ENCODE peak calls at places on chromosome 15, in four cellular contexts. One of them, this sample, is unnamed.

GRCh38 chr15:55868707-55869106 is 124.7 kb downstream of the NEDD4 start:
- DNase-seq in activated CD4-positive, alpha-beta T cell treated with anti-CD3 and anti-CD28 coated beads for 36 hours: no peak
- DNase-seq in progenitor cell of endocrine pancreas: no peak
- DNase-seq in T1000: no peak
- DNase-seq in this sample: no peak

GRCh38 chr15:60479711-60480110 is 769 bp upstream of the ICE2 start:
- DNase-seq in activated CD4-positive, alpha-beta T cell treated with anti-CD3 and anti-CD28 coated beads for 36 hours: peak
- DNase-seq in progenitor cell of endocrine pancreas: no peak
- DNase-seq in T1000: no peak
- DNase-seq in this sample: no peak

GRCh38 chr15:46365612-46366011 is 730.8 kb downstream of the SQOR start:
- DNase-seq in activated CD4-positive, alpha-beta T cell treated with anti-CD3 and anti-CD28 coated beads for 36 hours: no peak
- DNase-seq in progenitor cell of endocrine pancreas: no peak
- DNase-seq in T1000: no peak
- DNase-seq in this sample: no peak

GRCh38 chr15:39497759-39498565 is 82.9 kb upstream of the THBS1 start:
- DNase-seq in activated CD4-positive, alpha-beta T cell treated with anti-CD3 and anti-CD28 coated beads for 36 hours: no peak
- DNase-seq in progenitor cell of endocrine pancreas: no peak
- DNase-seq in T1000: no peak
- DNase-seq in this sample: no peak

GRCh38 chr15:62834686-62835279 is 207.8 kb upstream of the TPM1 start:
- DNase-seq in activated CD4-positive, alpha-beta T cell treated with anti-CD3 and anti-CD28 coated beads for 36 hours: no peak
- DNase-seq in progenitor cell of endocrine pancreas: no peak
- DNase-seq in T1000: no peak
- DNase-seq in this sample: no peak

GRCh38 chr15:62769604-62770003 is 272.9 kb upstream of the TPM1 start:
- DNase-seq in activated CD4-positive, alpha-beta T cell treated with anti-CD3 and anti-CD28 coated beads for 36 hours: no peak
- DNase-seq in progenitor cell of endocrine pancreas: no peak
- DNase-seq in T1000: no peak
- DNase-seq in this sample: no peak

GRCh38 chr15:101024709-101025108 is 105.6 kb downstream of the LRRK1 start:
- DNase-seq in activated CD4-positive, alpha-beta T cell treated with anti-CD3 and anti-CD28 coated beads for 36 hours: no peak
- DNase-seq in progenitor cell of endocrine pancreas: no peak
- DNase-seq in T1000: no peak
- DNase-seq in this sample: no peak

GRCh38 chr15:89898628-89899302 is 5.0 kb upstream of the AP3S2 start:
- DNase-seq in activated CD4-positive, alpha-beta T cell treated with anti-CD3 and anti-CD28 coated beads for 36 hours: peak
- DNase-seq in progenitor cell of endocrine pancreas: peak
- DNase-seq in T1000: no peak
- DNase-seq in this sample: peak

GRCh38 chr15:80615783-80616391 is 79.2 kb upstream of the ABHD17C start:
- DNase-seq in activated CD4-positive, alpha-beta T cell treated with anti-CD3 and anti-CD28 coated beads for 36 hours: no peak
- DNase-seq in progenitor cell of endocrine pancreas: no peak
- DNase-seq in T1000: no peak
- DNase-seq in this sample: no peak

GRCh38 chr15:94097567-94097966 is 133.8 kb upstream of the MCTP2 start:
- DNase-seq in activated CD4-positive, alpha-beta T cell treated with anti-CD3 and anti-CD28 coated beads for 36 hours: no peak
- DNase-seq in progenitor cell of endocrine pancreas: no peak
- DNase-seq in T1000: no peak
- DNase-seq in this sample: no peak

GRCh38 chr15:83626171-83626802 is 27.6 kb upstream of the ADAMTSL3 start:
- DNase-seq in activated CD4-positive, alpha-beta T cell treated with anti-CD3 and anti-CD28 coated beads for 36 hours: peak
- DNase-seq in progenitor cell of endocrine pancreas: no peak
- DNase-seq in T1000: no peak
- DNase-seq in this sample: no peak

GRCh38 chr15:56929389-56929788 is 10.9 kb downstream of the TCF12 start:
- DNase-seq in activated CD4-positive, alpha-beta T cell treated with anti-CD3 and anti-CD28 coated beads for 36 hours: no peak
- DNase-seq in progenitor cell of endocrine pancreas: no peak
- DNase-seq in T1000: no peak
- DNase-seq in this sample: no peak

GRCh38 chr15:89825264-89825940 is 10.8 kb upstream of the ANPEP start:
- DNase-seq in activated CD4-positive, alpha-beta T cell treated with anti-CD3 and anti-CD28 coated beads for 36 hours: no peak
- DNase-seq in progenitor cell of endocrine pancreas: no peak
- DNase-seq in T1000: no peak
- DNase-seq in this sample: no peak

GRCh38 chr15:64634020-64634419 is 141.4 kb downstream of the RBPMS2 start:
- DNase-seq in activated CD4-positive, alpha-beta T cell treated with anti-CD3 and anti-CD28 coated beads for 36 hours: peak
- DNase-seq in progenitor cell of endocrine pancreas: no peak
- DNase-seq in T1000: no peak
- DNase-seq in this sample: peak

GRCh38 chr15:64877435-64877834 is 34.3 kb upstream of the ANKDD1A start:
- DNase-seq in activated CD4-positive, alpha-beta T cell treated with anti-CD3 and anti-CD28 coated beads for 36 hours: no peak
- DNase-seq in progenitor cell of endocrine pancreas: no peak
- DNase-seq in T1000: no peak
- DNase-seq in this sample: no peak

GRCh38 chr15:68232937-68233336 is 3.4 kb upstream of the CLN6 start:
- DNase-seq in activated CD4-positive, alpha-beta T cell treated with anti-CD3 and anti-CD28 coated beads for 36 hours: no peak
- DNase-seq in progenitor cell of endocrine pancreas: no peak
- DNase-seq in T1000: no peak
- DNase-seq in this sample: no peak

GRCh38 chr15:39587291-39587909 is 6.5 kb downstream of the THBS1 start:
- DNase-seq in activated CD4-positive, alpha-beta T cell treated with anti-CD3 and anti-CD28 coated beads for 36 hours: no peak
- DNase-seq in progenitor cell of endocrine pancreas: no peak
- DNase-seq in T1000: no peak
- DNase-seq in this sample: no peak

GRCh38 chr15:95141486-95141885 is 910.1 kb downstream of the MCTP2 start:
- DNase-seq in activated CD4-positive, alpha-beta T cell treated with anti-CD3 and anti-CD28 coated beads for 36 hours: no peak
- DNase-seq in progenitor cell of endocrine pancreas: no peak
- DNase-seq in T1000: no peak
- DNase-seq in this sample: no peak

GRCh38 chr15:71278989-71279756 is 163.9 kb downstream of the THSD4 start:
- DNase-seq in activated CD4-positive, alpha-beta T cell treated with anti-CD3 and anti-CD28 coated beads for 36 hours: no peak
- DNase-seq in progenitor cell of endocrine pancreas: no peak
- DNase-seq in T1000: peak
- DNase-seq in this sample: no peak

GRCh38 chr15:77187751-77188464 is 117.0 kb upstream of the TSPAN3 start:
- DNase-seq in activated CD4-positive, alpha-beta T cell treated with anti-CD3 and anti-CD28 coated beads for 36 hours: peak
- DNase-seq in progenitor cell of endocrine pancreas: no peak
- DNase-seq in T1000: no peak
- DNase-seq in this sample: no peak

GRCh38 chr15:77180270-77180669 is 109.4 kb upstream of the TSPAN3 start:
- DNase-seq in activated CD4-positive, alpha-beta T cell treated with anti-CD3 and anti-CD28 coated beads for 36 hours: no peak
- DNase-seq in progenitor cell of endocrine pancreas: no peak
- DNase-seq in T1000: no peak
- DNase-seq in this sample: no peak

GRCh38 chr15:60364306-60364924 is 33.4 kb downstream of the ANXA2 start:
- DNase-seq in activated CD4-positive, alpha-beta T cell treated with anti-CD3 and anti-CD28 coated beads for 36 hours: no peak
- DNase-seq in progenitor cell of endocrine pancreas: no peak
- DNase-seq in T1000: no peak
- DNase-seq in this sample: no peak

GRCh38 chr15:100696452-100696851 is 94.1 kb downstream of the ASB7 start:
- DNase-seq in activated CD4-positive, alpha-beta T cell treated with anti-CD3 and anti-CD28 coated beads for 36 hours: no peak
- DNase-seq in progenitor cell of endocrine pancreas: no peak
- DNase-seq in T1000: no peak
- DNase-seq in this sample: no peak

GRCh38 chr15:67010898-67011619 is 54.3 kb upstream of the SMAD3 start:
- DNase-seq in activated CD4-positive, alpha-beta T cell treated with anti-CD3 and anti-CD28 coated beads for 36 hours: no peak
- DNase-seq in progenitor cell of endocrine pancreas: no peak
- DNase-seq in T1000: no peak
- DNase-seq in this sample: no peak

GRCh38 chr15:85646538-85647091 is 148.1 kb downstream of the KLHL25 start:
- DNase-seq in activated CD4-positive, alpha-beta T cell treated with anti-CD3 and anti-CD28 coated beads for 36 hours: peak
- DNase-seq in progenitor cell of endocrine pancreas: no peak
- DNase-seq in T1000: no peak
- DNase-seq in this sample: peak

GRCh38 chr15:38374477-38374876 is 79.5 kb upstream of the FAM98B start:
- DNase-seq in activated CD4-positive, alpha-beta T cell treated with anti-CD3 and anti-CD28 coated beads for 36 hours: no peak
- DNase-seq in progenitor cell of endocrine pancreas: no peak
- DNase-seq in T1000: no peak
- DNase-seq in this sample: no peak

GRCh38 chr15:65246939-65247338 is 35.7 kb upstream of the CILP start:
- DNase-seq in activated CD4-positive, alpha-beta T cell treated with anti-CD3 and anti-CD28 coated beads for 36 hours: no peak
- DNase-seq in progenitor cell of endocrine pancreas: no peak
- DNase-seq in T1000: no peak
- DNase-seq in this sample: no peak

GRCh38 chr15:61175024-61175423 is 54.1 kb downstream of the RORA start:
- DNase-seq in activated CD4-positive, alpha-beta T cell treated with anti-CD3 and anti-CD28 coated beads for 36 hours: no peak
- DNase-seq in progenitor cell of endocrine pancreas: no peak
- DNase-seq in T1000: no peak
- DNase-seq in this sample: no peak

GRCh38 chr15:55897560-55898336 is 95.7 kb downstream of the NEDD4 start:
- DNase-seq in activated CD4-positive, alpha-beta T cell treated with anti-CD3 and anti-CD28 coated beads for 36 hours: peak
- DNase-seq in progenitor cell of endocrine pancreas: peak
- DNase-seq in T1000: peak
- DNase-seq in this sample: no peak

GRCh38 chr15:98017150-98017964 is 56.9 kb downstream of the ARRDC4 start:
- DNase-seq in activated CD4-positive, alpha-beta T cell treated with anti-CD3 and anti-CD28 coated beads for 36 hours: no peak
- DNase-seq in progenitor cell of endocrine pancreas: no peak
- DNase-seq in T1000: no peak
- DNase-seq in this sample: no peak

GRCh38 chr15:32774022-32774421 is 56.2 kb downstream of the GREM1 start:
- DNase-seq in activated CD4-positive, alpha-beta T cell treated with anti-CD3 and anti-CD28 coated beads for 36 hours: no peak
- DNase-seq in progenitor cell of endocrine pancreas: no peak
- DNase-seq in T1000: peak
- DNase-seq in this sample: no peak